ENCODE peak calls at places on chromosomes 3 and 15, in eight cellular contexts. I is HAP-1; Z is central memory CD4-positive, alpha-beta T cell; J is GM12865; U is endothelial cell; O is T-helper 9 cell; F is stimulated activated CD8-positive, alpha-beta memory T cell treated with anti-CD3 and anti-CD28 coated beads, Interleukin-4, amount 100 ng/mL, for 4 hours; T is NCI-H2171 treated with DMSO at 0.1 percent for 48 hours. P is an unnamed sample.

GRCh38 chr15:54776410-54776809 is 420.3 kb downstream of the RSL24D1 start:
- DNase-seq in I (no peak), Z (no peak), J (no peak), U (no peak), O (no peak), F (no peak), T (no peak), P (no peak)

GRCh38 chr15:60074181-60074885 is 70.2 kb downstream of the FOXB1 start:
- DNase-seq in I (no peak), Z (peak), J (no peak), U (no peak), O (no peak), F (no peak), T (no peak), P (no peak)

GRCh38 chr15:62165029-62165792 is at the start of gene C2CD4B:
- DNase-seq in I (no peak), Z (no peak), J (peak), U (peak), O (peak), F (no peak), T (no peak), P (no peak)

GRCh38 chr15:75349851-75350588 is 3.2 kb downstream of the NEIL1 start:
- DNase-seq in I (no peak), Z (peak), J (peak), U (no peak), O (peak), F (peak), T (no peak), P (no peak)

GRCh38 chr15:23855947-23856346 is 168.8 kb upstream of the NDN start:
- DNase-seq in I (no peak), Z (no peak), J (no peak), U (no peak), O (no peak), F (no peak), T (no peak), P (no peak)

GRCh38 chr15:31269961-31270575 is 56.6 kb upstream of the KLF13 start:
- DNase-seq in I (no peak), Z (no peak), J (no peak), U (no peak), O (no peak), F (no peak), T (no peak), P (no peak)

GRCh38 chr3:184740509-184741258 is 28.8 kb upstream of the MAGEF1 start:
- DNase-seq in I (no peak), Z (no peak), J (no peak), U (no peak), O (no peak), F (no peak), T (no peak), P (no peak)

GRCh38 chr3:72722930-72723726 is 125.1 kb downstream of the SHQ1 start:
- DNase-seq in I (no peak), Z (no peak), J (peak), U (no peak), O (no peak), F (no peak), T (no peak), P (no peak)

GRCh38 chr3:189792046-189792929 is 161.1 kb downstream of the TP63 start:
- DNase-seq in I (no peak), Z (no peak), J (no peak), U (no peak), O (no peak), F (no peak), T (no peak), P (no peak)

GRCh38 chr3:107943860-107944543 is 146.8 kb downstream of the CD47 start:
- DNase-seq in I (no peak), Z (no peak), J (peak), U (no peak), O (no peak), F (no peak), T (no peak), P (no peak)

GRCh38 chr15:56832125-56832524 is 86.3 kb upstream of the TCF12 start:
- DNase-seq in I (no peak), Z (no peak), J (no peak), U (no peak), O (no peak), F (no peak), T (no peak), P (peak)

GRCh38 chr3:27661813-27662212 is 60.3 kb downstream of the EOMES start:
- DNase-seq in I (no peak), Z (no peak), J (no peak), U (no peak), O (no peak), F (no peak), T (no peak), P (no peak)

GRCh38 chr3:45642731-45643152 is 46.5 kb upstream of the SACM1L start:
- DNase-seq in I (no peak), Z (no peak), J (no peak), U (no peak), O (no peak), F (no peak), T (no peak), P (no peak)

GRCh38 chr3:157436583-157437300 is at the start of gene PTX3:
- DNase-seq in I (no peak), Z (no peak), J (no peak), U (peak), O (no peak), F (no peak), T (peak), P (no peak)

GRCh38 chr3:122092460-122093165 is 37.5 kb downstream of the CD86 start:
- DNase-seq in I (no peak), Z (peak), J (peak), U (peak), O (no peak), F (no peak), T (no peak), P (no peak)

GRCh38 chr15:83435202-83435601 is 11.9 kb upstream of the SH3GL3 start:
- DNase-seq in I (no peak), Z (no peak), J (no peak), U (no peak), O (no peak), F (no peak), T (no peak), P (no peak)

GRCh38 chr15:91956026-91956723 is 102.7 kb downstream of the SLCO3A1 start:
- DNase-seq in I (no peak), Z (no peak), J (no peak), U (peak), O (no peak), F (no peak), T (peak), P (no peak)

GRCh38 chr3:186002884-186003472 is 65.2 kb upstream of the TRA2B start:
- DNase-seq in I (no peak), Z (no peak), J (peak), U (no peak), O (no peak), F (no peak), T (no peak), P (no peak)

GRCh38 chr15:89383635-89384604 is 49.3 kb upstream of the POLG start:
- DNase-seq in I (peak), Z (no peak), J (no peak), U (no peak), O (no peak), F (no peak), T (peak), P (no peak)

GRCh38 chr3:190097617-190098016 is 23.1 kb downstream of the P3H2 start:
- DNase-seq in I (no peak), Z (no peak), J (no peak), U (peak), O (no peak), F (no peak), T (no peak), P (no peak)

GRCh38 chr3:194933465-194933864 is 247.8 kb downstream of the FAM43A start:
- DNase-seq in I (no peak), Z (no peak), J (no peak), U (no peak), O (no peak), F (no peak), T (no peak), P (no peak)

GRCh38 chr15:79736435-79737000 is 160.3 kb downstream of the MTHFS start:
- DNase-seq in I (no peak), Z (no peak), J (no peak), U (no peak), O (no peak), F (no peak), T (peak), P (no peak)

GRCh38 chr3:20344400-20344959 is 158.5 kb upstream of the SGO1 start:
- DNase-seq in I (peak), Z (no peak), J (no peak), U (no peak), O (no peak), F (no peak), T (no peak), P (no peak)

GRCh38 chr3:113832477-113833164 is 6.0 kb upstream of the GRAMD1C start:
- DNase-seq in I (no peak), Z (no peak), J (peak), U (no peak), O (no peak), F (no peak), T (no peak), P (no peak)

GRCh38 chr3:114447545-114447944 is 153.7 kb downstream of the TIGIT start:
- DNase-seq in I (peak), Z (no peak), J (peak), U (no peak), O (no peak), F (no peak), T (peak), P (no peak)

GRCh38 chr3:53231532-53232511 is 24.0 kb downstream of the TKT start:
- DNase-seq in I (no peak), Z (no peak), J (no peak), U (no peak), O (no peak), F (no peak), T (no peak), P (no peak)

GRCh38 chr3:142963266-142964149 is at the start of gene PAQR9:
- DNase-seq in I (no peak), Z (no peak), J (no peak), U (peak), O (no peak), F (no peak), T (peak), P (no peak)

GRCh38 chr15:60038111-60038521 is 34.0 kb downstream of the FOXB1 start:
- DNase-seq in I (no peak), Z (no peak), J (no peak), U (no peak), O (no peak), F (no peak), T (no peak), P (no peak)

GRCh38 chr3:195154793-195155535 is 116.0 kb downstream of the XXYLT1 start:
- DNase-seq in I (no peak), Z (no peak), J (peak), U (peak), O (no peak), F (no peak), T (peak), P (peak)

GRCh38 chr15:63462053-63462452 is 42.3 kb upstream of the USP3 start:
- DNase-seq in I (no peak), Z (no peak), J (no peak), U (no peak), O (no peak), F (no peak), T (no peak), P (no peak)

GRCh38 chr15:62444104-62445027 is 279.3 kb upstream of the C2CD4B start:
- DNase-seq in I (no peak), Z (no peak), J (no peak), U (no peak), O (no peak), F (no peak), T (peak), P (peak)

GRCh38 chr15:37001436-37001835 is 98.9 kb downstream of the MEIS2 start:
- DNase-seq in I (no peak), Z (no peak), J (no peak), U (no peak), O (no peak), F (no peak), T (no peak), P (no peak)

GRCh38 chr3:46811615-46812236 is 51.5 kb downstream of the MYL3 start:
- DNase-seq in I (no peak), Z (no peak), J (no peak), U (peak), O (no peak), F (no peak), T (no peak), P (no peak)

GRCh38 chr15:71651750-71652186 is 158.6 kb upstream of the NR2E3 start:
- DNase-seq in I (peak), Z (no peak), J (peak), U (peak), O (no peak), F (no peak), T (peak), P (no peak)

GRCh38 chr3:27046346-27046745 is 322.8 kb downstream of the NEK10 start:
- DNase-seq in I (no peak), Z (no peak), J (no peak), U (no peak), O (no peak), F (no peak), T (no peak), P (no peak)

GRCh38 chr3:26840272-26840870 is 217.8 kb downstream of the LRRC3B start:
- DNase-seq in I (no peak), Z (no peak), J (no peak), U (no peak), O (no peak), F (no peak), T (no peak), P (no peak)

P was measured in gastrocnemius medialis.